ENCODE peak calls at places on chromosome 15, in seven cellular contexts. W, M, B, K, T, I and P are unnamed samples.

GRCh38 chr15:92910451-92910850 is 10.3 kb downstream of the CHD2 start:
- DNase-seq in K (no peak), T (no peak), M (no peak), I (no peak), W (no peak), B (no peak), P (no peak)

GRCh38 chr15:45548753-45549520 is 26.4 kb upstream of the SLC30A4 start:
- DNase-seq in K (no peak), I (peak; percentile 16), W (peak; percentile 86), T (no peak), M (peak; percentile 48), B (no peak), P (no peak)

GRCh38 chr15:98861188-98861587 is 146.4 kb downstream of the PGPEP1L start:
- DNase-seq in M (no peak), B (no peak), I (no peak), K (no peak), T (no peak), W (no peak), P (no peak)

GRCh38 chr15:40029979-40030893 is 8.7 kb downstream of the SRP14 start:
- DNase-seq in M (no peak), I (no peak), K (no peak), B (no peak), T (no peak), W (no peak), P (no peak)

GRCh38 chr15:89192136-89192535 is 29.2 kb downstream of the RLBP1 start:
- DNase-seq in M (no peak), W (no peak), B (no peak), K (no peak), T (no peak), I (no peak), P (no peak)

GRCh38 chr15:98807262-98807661 is 158.9 kb downstream of the IGF1R start:
- DNase-seq in T (no peak), B (no peak), M (peak; percentile 94), W (no peak), I (no peak), K (peak; percentile 88), P (no peak)

GRCh38 chr15:58589047-58589446 is 157.3 kb downstream of the LIPC start:
- DNase-seq in B (no peak), K (no peak), I (no peak), M (no peak), T (no peak), W (no peak), P (no peak)

GRCh38 chr15:72196409-72197044 is 1.1 kb downstream of the GRAMD2A start:
- DNase-seq in K (no peak), I (no peak), M (no peak), W (no peak), B (no peak), T (no peak), P (no peak)

GRCh38 chr15:76073554-76073953 is 13.8 kb downstream of the TMEM266 start:
- DNase-seq in M (no peak), W (no peak), I (peak; percentile 23), K (no peak), B (no peak), T (no peak), P (no peak)

GRCh38 chr15:90024406-90024805 is 23.3 kb downstream of the ZNF710 start:
- DNase-seq in W (no peak), K (no peak), M (no peak), I (no peak), T (no peak), B (no peak), P (no peak)

GRCh38 chr15:71654714-71655174 is 155.6 kb upstream of the NR2E3 start:
- DNase-seq in K (no peak), B (no peak), M (no peak), T (no peak), I (peak; percentile 33), W (no peak), P (no peak)

GRCh38 chr15:60569596-60569995 is 90.7 kb upstream of the ICE2 start:
- DNase-seq in K (no peak), W (no peak), M (peak; percentile 14), B (no peak), I (no peak), T (no peak), P (no peak)

GRCh38 chr15:58934521-58934920 is 1.0 kb upstream of the SLTM start:
- DNase-seq in B (peak; percentile 11), M (no peak), T (no peak), K (no peak), W (no peak), I (no peak), P (no peak)

GRCh38 chr15:90062023-90062728 is 40.1 kb downstream of the IDH2 start:
- DNase-seq in W (peak; percentile 49), K (no peak), T (peak; percentile 52), M (no peak), B (peak; percentile 45), I (peak; percentile 95), P (peak; percentile 81)

GRCh38 chr15:72784233-72784876 is 797 bp upstream of the ADPGK start:
- DNase-seq in T (peak; percentile 72), K (peak; percentile 68), I (peak; percentile 79), M (peak; percentile 81), B (peak; percentile 93), W (peak; percentile 73), P (peak; percentile 53)

GRCh38 chr15:74788716-74789151 is 6.9 kb downstream of the CSK start:
- DNase-seq in K (no peak), W (no peak), B (no peak), I (no peak), M (no peak), T (no peak), P (no peak)

GRCh38 chr15:70344666-70345065 is 246.9 kb upstream of the TLE3 start:
- DNase-seq in T (no peak), I (peak; percentile 47), W (no peak), K (no peak), M (no peak), B (no peak), P (peak; percentile 51)

GRCh38 chr15:72118400-72118978 is at the start of gene SENP8:
- DNase-seq in B (no peak), W (no peak), K (no peak), T (no peak), I (peak; percentile 85), M (no peak), P (peak; percentile 87)

GRCh38 chr15:81087121-81087520 is 46.9 kb upstream of the CFAP161 start:
- DNase-seq in K (peak; percentile 75), M (peak; percentile 78), W (no peak), I (no peak), B (no peak), T (no peak), P (no peak)

GRCh38 chr15:41832875-41833274 is 5.0 kb downstream of the JMJD7 start:
- DNase-seq in M (no peak), T (no peak), W (no peak), I (no peak), B (no peak), K (no peak), P (no peak)

GRCh38 chr15:99704444-99704838 is 28.8 kb downstream of the LYSMD4 start:
- DNase-seq in K (peak; percentile 59), T (peak; percentile 65), W (peak; percentile 78), I (peak; percentile 76), B (peak; percentile 97), M (peak; percentile 73), P (peak; percentile 54)

GRCh38 chr15:57592426-57592825 is 722 bp downstream of the MYZAP start:
- DNase-seq in W (no peak), B (no peak), K (no peak), M (no peak), I (no peak), T (no peak), P (no peak)

GRCh38 chr15:100727291-100727851 is 125.0 kb downstream of the ASB7 start:
- DNase-seq in T (no peak), W (no peak), B (no peak), K (no peak), M (no peak), I (no peak), P (no peak)

GRCh38 chr15:41568350-41569017 is 9.5 kb downstream of the TYRO3 start:
- DNase-seq in K (no peak), M (no peak), T (peak; percentile 86), W (no peak), I (no peak), B (peak; percentile 89), P (no peak)

GRCh38 chr15:90315276-90315982 is 36.7 kb upstream of the ZNF774 start:
- DNase-seq in B (peak; percentile 62), I (no peak), M (peak; percentile 58), T (no peak), K (peak; percentile 83), W (no peak), P (no peak)

GRCh38 chr15:73617310-73617709 is 15.9 kb downstream of the NPTN start:
- DNase-seq in W (no peak), M (no peak), B (no peak), I (no peak), K (no peak), T (no peak), P (no peak)

GRCh38 chr15:42042602-42043400 is 22.0 kb upstream of the PLA2G4E start:
- DNase-seq in K (no peak), T (no peak), I (no peak), B (no peak), W (no peak), M (no peak), P (no peak)

GRCh38 chr15:33671456-33671855 is 296.8 kb upstream of the CHRM5 start:
- DNase-seq in T (no peak), B (no peak), W (no peak), M (no peak), K (no peak), I (no peak), P (no peak)

GRCh38 chr15:43799945-43800285 is at the start of gene SERINC4:
- DNase-seq in I (no peak), K (no peak), B (no peak), T (no peak), M (no peak), W (no peak), P (no peak)

GRCh38 chr15:89439764-89440163 is 56.6 kb downstream of the RHCG start:
- DNase-seq in K (no peak), B (no peak), I (no peak), T (no peak), W (no peak), M (no peak), P (no peak)

GRCh38 chr15:33028495-33028894 is 166.0 kb downstream of the FMN1 start:
- DNase-seq in K (no peak), T (no peak), B (no peak), I (no peak), M (peak; percentile 27), W (no peak), P (no peak)

GRCh38 chr15:32908921-32909320 is 191.1 kb downstream of the GREM1 start:
- DNase-seq in W (no peak), B (peak; percentile 30), M (peak; percentile 11), K (no peak), I (no peak), T (no peak), P (no peak)

GRCh38 chr15:41291065-41291631 is 41.2 kb downstream of the OIP5 start:
- DNase-seq in M (no peak), B (peak; percentile 55), W (no peak), I (no peak), K (no peak), T (no peak), P (no peak)

GRCh38 chr15:69535101-69535638 is 82.6 kb downstream of the RPLP1 start:
- DNase-seq in M (no peak), T (no peak), K (no peak), I (no peak), B (no peak), W (no peak), P (no peak)

GRCh38 chr15:50415752-50416404 is 8.3 kb upstream of the USP8 start:
- DNase-seq in I (no peak), M (no peak), K (no peak), B (no peak), T (no peak), W (no peak), P (no peak)

GRCh38 chr15:77480859-77481258 is 60.2 kb downstream of the HMG20A start:
- DNase-seq in K (no peak), B (no peak), W (no peak), I (no peak), M (no peak), T (no peak), P (no peak)

GRCh38 chr15:62278534-62278933 is 113.4 kb upstream of the C2CD4B start:
- DNase-seq in I (no peak), T (no peak), B (no peak), M (no peak), W (no peak), K (no peak), P (no peak)

GRCh38 chr15:93044301-93045190 is 44.5 kb downstream of the RGMA start:
- DNase-seq in T (no peak), B (no peak), K (no peak), M (no peak), W (no peak), I (no peak), P (no peak)